ENCODE peak calls at places on chromosomes 5 and 9, in six cellular contexts. O is GM23338, J is GM23248, C is HCT116, G is SK-N-SH, E is hepatocyte. V is an unnamed sample.
A peak's percentile ranks its signal among the peaks of the same experiment; 100 is the strongest.

GRCh38 chr5:132439521-132440206 is 50.9 kb downstream of the IRF1 start:
- DNase-seq in O (no peak), J (peak; percentile 97), C (no peak), G (no peak), E (no peak), V (peak; percentile 46)

GRCh38 chr5:151733727-151734408 is 24.6 kb downstream of the ATOX1 start:
- DNase-seq in O (no peak), J (peak; percentile 86), C (no peak), G (no peak), E (no peak), V (no peak)

GRCh38 chr5:3899093-3899492 is 303.5 kb downstream of the IRX1 start:
- DNase-seq in O (no peak), J (no peak), C (no peak), G (no peak), E (no peak), V (no peak)

GRCh38 chr5:132778856-132779255 is 1.8 kb upstream of the SEPTIN8 start:
- DNase-seq in O (no peak), J (no peak), C (no peak), G (no peak), E (no peak), V (no peak)

GRCh38 chr5:106875591-106876297 is 795.0 kb downstream of the EFNA5 start:
- DNase-seq in O (peak; percentile 62), J (peak; percentile 51), C (peak; percentile 35), G (no peak), E (peak; percentile 44), V (peak; percentile 90)

GRCh38 chr9:81844131-81844567 is 84.1 kb upstream of the SPATA31D4 start:
- DNase-seq in O (no peak), J (no peak), C (no peak), G (no peak), E (peak; percentile 43), V (peak; percentile 37)

GRCh38 chr5:55219770-55220169 is 7.3 kb downstream of the MCIDAS start:
- DNase-seq in O (no peak), J (no peak), C (no peak), G (no peak), E (no peak), V (no peak)

GRCh38 chr5:4700082-4700481 is 440.0 kb upstream of the ADAMTS16 start:
- DNase-seq in O (peak; percentile 84), J (peak; percentile 74), C (no peak), G (peak; percentile 8), E (peak; percentile 78), V (peak; percentile 48)

GRCh38 chr5:164002653-164003052 is 497.2 kb downstream of the MAT2B start:
- DNase-seq in O (no peak), J (peak; percentile 18), C (no peak), G (no peak), E (no peak), V (no peak)

GRCh38 chr9:108108802-108109448 is 619.4 kb upstream of the KLF4 start:
- DNase-seq in O (no peak), J (peak; percentile 55), C (no peak), G (no peak), E (peak; percentile 32), V (peak; percentile 5)

GRCh38 chr5:155332618-155333017 is 319.1 kb downstream of the KIF4B start:
- DNase-seq in O (no peak), J (no peak), C (no peak), G (no peak), E (no peak), V (no peak)

GRCh38 chr5:90161399-90161798 is 248.2 kb downstream of the CETN3 start:
- DNase-seq in O (peak; percentile 85), J (peak; percentile 45), C (peak; percentile 39), G (peak; percentile 20), E (peak; percentile 39), V (peak; percentile 29)

GRCh38 chr9:111866976-111867375 is 29.6 kb upstream of the UGCG start:
- DNase-seq in O (no peak), J (peak; percentile 71), C (no peak), G (no peak), E (no peak), V (peak; percentile 84)

GRCh38 chr5:164597293-164597900 is 1092.0 kb downstream of the MAT2B start:
- DNase-seq in O (peak; percentile 75), J (no peak), C (no peak), G (no peak), E (peak; percentile 14), V (peak; percentile 15)

GRCh38 chr9:135108801-135109500 is 21.5 kb downstream of the OLFM1 start:
- DNase-seq in O (no peak), J (no peak), C (no peak), G (no peak), E (no peak), V (no peak)

GRCh38 chr5:10876345-10876744 is 115.3 kb upstream of the DAP start:
- DNase-seq in O (no peak), J (no peak), C (no peak), G (no peak), E (no peak), V (peak; percentile 29)

GRCh38 chr9:21611896-21612295 is 129.8 kb upstream of the IFNE start:
- DNase-seq in O (no peak), J (peak; percentile 32), C (peak; percentile 82), G (no peak), E (no peak), V (peak; percentile 75)

GRCh38 chr5:83714780-83715179 is 5.9 kb downstream of the HAPLN1 start:
- DNase-seq in O (peak; percentile 52), J (no peak), C (no peak), G (no peak), E (no peak), V (peak; percentile 53)

GRCh38 chr9:112535364-112535763 is 48.7 kb downstream of the KIAA1958 start:
- DNase-seq in O (no peak), J (peak; percentile 44), C (no peak), G (no peak), E (no peak), V (no peak)

GRCh38 chr5:19695248-19695647 is 292.8 kb downstream of the CDH18 start:
- DNase-seq in O (no peak), J (no peak), C (no peak), G (no peak), E (no peak), V (no peak)

GRCh38 chr9:70618784-70619183 is 204.3 kb upstream of the KLF9 start:
- DNase-seq in O (no peak), J (no peak), C (no peak), G (no peak), E (no peak), V (no peak)

GRCh38 chr5:74670377-74671038 is 14.5 kb upstream of the HEXB start:
- DNase-seq in O (no peak), J (no peak), C (no peak), G (no peak), E (no peak), V (no peak)

GRCh38 chr5:74672215-74672877 is 12.7 kb upstream of the HEXB start:
- DNase-seq in O (no peak), J (no peak), C (no peak), G (no peak), E (no peak), V (no peak)

GRCh38 chr5:74669824-74670223 is 15.2 kb upstream of the HEXB start:
- DNase-seq in O (no peak), J (no peak), C (no peak), G (no peak), E (no peak), V (no peak)

GRCh38 chr5:74667396-74667795 is 17.6 kb upstream of the HEXB start:
- DNase-seq in O (no peak), J (peak; percentile 48), C (no peak), G (no peak), E (no peak), V (no peak)

DNA sequence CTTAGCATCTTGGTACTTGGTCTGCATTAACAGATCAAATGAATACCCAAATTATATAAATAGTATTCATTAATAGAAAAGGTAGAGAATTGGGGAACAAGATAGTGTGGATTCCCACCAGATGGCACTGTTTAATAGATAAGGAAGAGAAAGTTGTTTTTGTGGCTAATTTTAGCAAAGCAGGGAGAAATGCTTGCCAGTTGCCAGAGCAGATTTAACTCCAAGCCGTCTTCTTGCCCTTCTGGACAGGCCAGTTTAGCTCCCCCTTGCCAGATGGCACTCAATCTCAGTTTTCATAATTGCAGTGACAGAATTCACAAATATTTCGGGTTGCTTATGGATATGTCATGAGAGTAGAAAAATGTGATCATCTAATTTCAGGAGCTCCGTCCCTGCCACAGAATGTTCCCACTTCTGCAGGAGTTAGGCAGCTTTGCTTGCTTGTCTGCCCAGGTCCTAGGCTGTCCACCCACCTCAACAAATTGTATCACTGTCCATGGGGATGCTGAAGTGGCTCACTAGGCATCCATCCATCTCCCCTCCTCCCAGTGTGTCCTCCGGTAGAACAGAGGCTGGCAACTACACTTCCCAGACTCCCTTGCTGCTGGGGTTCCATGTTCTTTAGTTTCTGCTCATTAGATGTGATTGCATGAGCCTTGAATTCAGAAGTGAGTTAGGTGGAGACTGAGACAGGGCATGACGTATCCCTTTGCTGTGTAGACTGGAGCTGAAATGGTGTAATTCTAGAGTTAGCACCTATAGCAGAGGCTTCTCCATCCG is 11.8 kb upstream of the HEXB start:
- DNase-seq in O (peak; percentile 74), J (peak; percentile 77), C (peak; percentile 24), G (peak; percentile 44), E (peak; percentile 44), V (peak; percentile 59)
- TF ChIP-seq EZH2phosphoT487 in O (no peak), J (no peak), C (no peak), G (no peak), E (no peak), V (no peak)

GRCh38 chr5:15008476-15008875 is 136.9 kb upstream of the ANKH start:
- DNase-seq in O (peak; percentile 63), J (peak; percentile 99), C (peak; percentile 85), G (no peak), E (peak; percentile 93), V (peak; percentile 98)

GRCh38 chr5:15008911-15009310 is 137.3 kb upstream of the ANKH start:
- DNase-seq in O (no peak), J (no peak), C (no peak), G (no peak), E (no peak), V (no peak)

GRCh38 chr5:15004506-15004905 is 132.9 kb upstream of the ANKH start:
- DNase-seq in O (no peak), J (no peak), C (no peak), G (no peak), E (no peak), V (no peak)

GRCh38 chr5:15009420-15009819 is 137.8 kb upstream of the ANKH start:
- DNase-seq in O (no peak), J (peak; percentile 66), C (peak; percentile 51), G (peak; percentile 25), E (peak; percentile 81), V (peak; percentile 98)

GRCh38 chr5:15007549-15008142 is 136.1 kb upstream of the ANKH start:
- DNase-seq in O (no peak), J (peak; percentile 75), C (no peak), G (no peak), E (no peak), V (no peak)
- TF ChIP-seq EZH2phosphoT487 in O (no peak), J (no peak), C (no peak), G (no peak), E (no peak), V (no peak)

DNA sequence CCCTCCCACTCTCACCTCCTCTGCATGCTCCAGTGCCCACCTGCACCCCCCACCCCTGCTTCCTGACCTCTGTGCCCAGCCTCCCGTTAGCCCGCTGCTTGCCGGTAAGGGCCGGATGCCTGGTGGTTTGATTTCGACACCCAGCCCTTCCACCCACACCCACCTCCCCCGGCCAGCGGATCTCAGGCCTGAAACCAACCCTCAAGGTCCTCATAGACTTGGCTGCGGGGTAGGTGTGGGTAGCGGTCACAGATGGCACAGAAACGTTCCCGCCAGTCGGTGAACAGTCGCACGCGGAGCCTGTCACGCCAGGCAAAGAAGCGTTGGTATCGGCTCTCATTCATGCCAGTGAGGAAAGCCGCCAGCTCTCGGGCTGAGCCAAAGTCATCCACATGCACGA is 1.4 kb downstream of the FUT7 start:
- DNase-seq in O (no peak), J (no peak), C (no peak), G (no peak), E (no peak), V (no peak)
- TF ChIP-seq EZH2phosphoT487 in O (no peak), J (no peak), C (no peak), G (no peak), E (no peak), V (no peak)

GRCh38 chr5:134592141-134592746 is 40.4 kb downstream of the SAR1B start:
- DNase-seq in O (peak; percentile 95), J (peak; percentile 44), C (no peak), G (no peak), E (no peak), V (peak; percentile 81)
- TF ChIP-seq EZH2phosphoT487 in O (no peak), J (no peak), C (no peak), G (no peak), E (no peak), V (no peak)